ENCODE peak calls at places on chromosomes 5 and 9, in four cellular contexts. E, I, N and W are unnamed samples. For H3K4me1 and H3K9me3, the result is how much of the 10 kb centered on the place peaks cover.

GRCh38 chr9:99272866-99273265 is 50.8 kb downstream of the SEC61B start:
- DNase-seq in E (no peak), I (no peak), N (no peak), W (no peak)

GRCh38 chr9:22657713-22658112 is 211.1 kb downstream of the DMRTA1 start:
- DNase-seq in E (no peak), I (no peak), N (no peak), W (no peak)

GRCh38 chr9:118023649-118024048 is 319.4 kb downstream of the TLR4 start:
- DNase-seq in E (no peak), I (no peak), N (no peak), W (no peak)

GRCh38 chr9:123643518-123643917 is 286.4 kb downstream of the DENND1A start:
- DNase-seq in E (no peak), I (no peak), N (no peak), W (peak)

GRCh38 chr9:124428751-124429529 is 13.7 kb upstream of the PSMB7 start:
- DNase-seq in E (peak), I (no peak), N (no peak), W (no peak)

GRCh38 chr5:168411871-168412270 is 74.4 kb upstream of the RARS1 start:
- DNase-seq in E (peak), I (no peak), N (no peak), W (no peak)

GRCh38 chr5:156155638-156156037 is 171.3 kb upstream of the SGCD start:
- DNase-seq in E (no peak), I (no peak), N (no peak), W (no peak)

GRCh38 chr5:31854625-31855526 is 215.9 kb downstream of the PDZD2 start:
- DNase-seq in E (peak), I (peak), N (peak), W (peak)

GRCh38 chr9:90960941-90961340 is 159.3 kb downstream of the SYK start:
- DNase-seq in E (no peak), I (no peak), N (no peak), W (no peak)

GRCh38 chr5:173488144-173488543 is 128.3 kb downstream of the BOD1 start:
- DNase-seq in E (no peak), I (no peak), N (no peak), W (no peak)

GRCh38 chr9:84754896-84755295 is 85.4 kb downstream of the NTRK2 start:
- DNase-seq in E (no peak), I (peak), N (no peak), W (no peak)

GRCh38 chr9:106921989-106922388 is 59.0 kb downstream of the ZNF462 start:
- DNase-seq in E (no peak), I (peak), N (no peak), W (no peak)

GRCh38 chr5:96083361-96083881 is 121.8 kb upstream of the ELL2 start:
- DNase-seq in E (no peak), I (no peak), N (no peak), W (no peak)

GRCh38 chr5:143886621-143887301 is 74.8 kb downstream of the HMHB1 start:
- DNase-seq in E (no peak), I (peak), N (no peak), W (no peak)

GRCh38 chr5:378301-378891 is 56.9 kb downstream of the AHRR start:
- DNase-seq in E (peak), I (peak), N (no peak), W (no peak)

GRCh38 chr9:91500509-91501011 is 76.9 kb upstream of the NFIL3 start:
- DNase-seq in E (no peak), I (peak), N (no peak), W (no peak)

GRCh38 chr5:146218163-146218562 is 14.8 kb downstream of the RBM27 start:
- DNase-seq in E (no peak), I (no peak), N (no peak), W (no peak)

GRCh38 chr9:132670359-132670815 is at the start of gene GTF3C4:
- DNase-seq in E (peak), I (peak), N (peak), W (peak)

GRCh38 chr5:68648944-68649874 is 433.7 kb downstream of the PIK3R1 start:
- DNase-seq in E (no peak), I (no peak), N (no peak), W (no peak)

GRCh38 chr5:56269216-56269927 is 36.2 kb upstream of the ANKRD55 start:
- DNase-seq in E (no peak), I (peak), N (no peak), W (no peak)

DNA sequence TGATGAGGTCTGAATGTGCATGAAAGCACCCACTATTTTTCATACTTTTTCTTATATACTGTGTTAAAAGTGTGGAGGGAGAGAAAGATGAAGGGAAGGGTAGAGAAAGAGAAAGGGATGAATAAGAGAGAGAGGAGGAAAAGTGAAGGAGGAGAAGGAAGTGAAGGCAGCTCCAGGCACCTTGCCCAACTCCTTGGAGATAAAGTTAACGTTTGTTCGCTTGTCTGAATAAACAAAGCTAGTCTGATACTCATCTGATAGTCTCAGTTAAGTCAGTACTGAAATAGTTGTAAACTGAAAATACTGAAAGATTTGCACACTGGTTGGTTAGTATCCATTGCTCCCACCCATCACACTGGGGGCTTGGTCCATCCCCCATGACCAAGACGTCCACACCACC is 116.2 kb upstream of the SPDL1 start:
- DNase-seq in E (no peak), I (peak), N (no peak), W (no peak)
- H3K4me1 ChIP-seq in E (under half), I (under half), N (under half), W (under half)

DNA sequence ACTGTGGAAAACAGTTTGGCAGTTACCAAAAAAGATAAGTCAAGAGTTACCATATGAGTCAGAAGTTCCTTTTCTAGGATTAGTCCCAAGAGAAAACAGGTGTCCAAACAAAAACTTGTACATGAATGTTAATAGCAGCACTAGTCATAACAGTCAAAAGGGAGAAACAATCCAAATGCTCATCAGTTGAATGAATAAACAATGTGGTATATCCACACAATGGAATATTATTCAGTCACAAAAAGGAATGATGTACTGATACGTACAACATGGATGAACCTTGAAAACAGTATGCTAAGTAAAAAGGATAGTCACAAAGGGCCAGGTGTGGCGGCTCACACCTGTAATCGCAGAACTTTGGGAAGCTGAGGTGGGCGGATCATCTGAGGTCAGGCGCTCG is 7.9 kb downstream of the ZNF510 start:
- DNase-seq in E (no peak), I (no peak), N (no peak), W (no peak)
- H3K9me3 ChIP-seq in E (under half), I (under half), N (under half), W (half or more)

GRCh38 chr9:35158501-35159280 is 3.1 kb upstream of the UNC13B start:
- DNase-seq in E (no peak), I (no peak), N (no peak), W (no peak)

GRCh38 chr9:35161713-35162604 is at the start of gene UNC13B:
- DNase-seq in E (peak), I (peak), N (peak), W (peak)

GRCh38 chr9:35164711-35165110 is 2.9 kb downstream of the UNC13B start:
- DNase-seq in E (no peak), I (peak), N (no peak), W (no peak)

GRCh38 chr9:35162605-35163315 is 951 bp downstream of the UNC13B start:
- DNase-seq in E (no peak), I (peak), N (no peak), W (no peak)

GRCh38 chr9:35163413-35163812 is 1.6 kb downstream of the UNC13B start:
- DNase-seq in E (no peak), I (no peak), N (no peak), W (no peak)
- H3K4me3 ChIP-seq in E (no peak), I (peak), N (peak), W (peak)

GRCh38 chr9:92655896-92656536 is 13.9 kb downstream of the IPPK start:
- DNase-seq in E (no peak), I (no peak), N (no peak), W (peak)
- H3K4me1 ChIP-seq in E (under half), I (under half), N (under half), W (under half)

GRCh38 chr5:13331585-13331984 is 612.9 kb downstream of the DNAH5 start:
- DNase-seq in E (no peak), I (no peak), N (peak), W (no peak)
- H3K9me3 ChIP-seq in E (under half), I (under half), N (under half), W (under half)

GRCh38 chr5:88785396-88786216 is 97.4 kb downstream of the MEF2C start:
- DNase-seq in E (peak), I (peak), N (no peak), W (no peak)
- H3K4me3 ChIP-seq in E (peak), I (peak), N (no peak), W (no peak)

GRCh38 chr9:125633116-125633743 is 73.8 kb downstream of the MAPKAP1 start:
- DNase-seq in E (no peak), I (peak), N (no peak), W (no peak)

GRCh38 chr9:125631391-125632085 is 75.5 kb downstream of the MAPKAP1 start:
- DNase-seq in E (no peak), I (peak), N (no peak), W (no peak)

GRCh38 chr9:125634040-125634717 is 72.8 kb downstream of the MAPKAP1 start:
- DNase-seq in E (no peak), I (peak), N (no peak), W (no peak)

GRCh38 chr9:125630436-125630835 is 76.6 kb downstream of the MAPKAP1 start:
- DNase-seq in E (no peak), I (peak), N (no peak), W (no peak)

GRCh38 chr9:125632321-125633115 is 74.5 kb downstream of the MAPKAP1 start:
- DNase-seq in E (no peak), I (peak), N (no peak), W (no peak)
- H3K4me1 ChIP-seq in E (under half), I (under half), N (under half), W (half or more)